ENCODE peak calls at places on chromosomes 5 and 9, in four cellular contexts. One of them, this sample, is unnamed.

GRCh38 chr9:101706929-101707328 is 31.5 kb downstream of the GRIN3A start:
- ATAC-seq in activated T-cell treated with anti-CD3 and anti-CD28 coated beads, Interleukin-2, amount 50 U/mL, for 4 hours: no peak
- ATAC-seq in activated CD8-positive, alpha-beta memory T cell treated with anti-CD3 and anti-CD28 coated beads, Interleukin-2, amount 10 ng/mL, durations not matched to agents 7 days and 5 days: no peak
- ATAC-seq in A549: no peak
- ATAC-seq in this sample: no peak

GRCh38 chr9:93022721-93023520 is 35.6 kb upstream of the SUSD3 start:
- ATAC-seq in activated T-cell treated with anti-CD3 and anti-CD28 coated beads, Interleukin-2, amount 50 U/mL, for 4 hours: no peak
- ATAC-seq in activated CD8-positive, alpha-beta memory T cell treated with anti-CD3 and anti-CD28 coated beads, Interleukin-2, amount 10 ng/mL, durations not matched to agents 7 days and 5 days: no peak
- ATAC-seq in A549: no peak
- ATAC-seq in this sample: no peak

GRCh38 chr5:33049845-33050244 is 338.7 kb downstream of the NPR3 start:
- ATAC-seq in activated T-cell treated with anti-CD3 and anti-CD28 coated beads, Interleukin-2, amount 50 U/mL, for 4 hours: no peak
- ATAC-seq in activated CD8-positive, alpha-beta memory T cell treated with anti-CD3 and anti-CD28 coated beads, Interleukin-2, amount 10 ng/mL, durations not matched to agents 7 days and 5 days: no peak
- ATAC-seq in A549: peak
- ATAC-seq in this sample: no peak

GRCh38 chr5:57456056-57456455 is 26.6 kb downstream of the ACTBL2 start:
- ATAC-seq in activated T-cell treated with anti-CD3 and anti-CD28 coated beads, Interleukin-2, amount 50 U/mL, for 4 hours: no peak
- ATAC-seq in activated CD8-positive, alpha-beta memory T cell treated with anti-CD3 and anti-CD28 coated beads, Interleukin-2, amount 10 ng/mL, durations not matched to agents 7 days and 5 days: no peak
- ATAC-seq in A549: no peak
- ATAC-seq in this sample: no peak

GRCh38 chr9:135864447-135865049 is 42.8 kb downstream of the CAMSAP1 start:
- ATAC-seq in activated T-cell treated with anti-CD3 and anti-CD28 coated beads, Interleukin-2, amount 50 U/mL, for 4 hours: peak
- ATAC-seq in activated CD8-positive, alpha-beta memory T cell treated with anti-CD3 and anti-CD28 coated beads, Interleukin-2, amount 10 ng/mL, durations not matched to agents 7 days and 5 days: peak
- ATAC-seq in A549: peak
- ATAC-seq in this sample: peak

GRCh38 chr5:164377746-164378145 is 872.3 kb downstream of the MAT2B start:
- ATAC-seq in activated T-cell treated with anti-CD3 and anti-CD28 coated beads, Interleukin-2, amount 50 U/mL, for 4 hours: no peak
- ATAC-seq in activated CD8-positive, alpha-beta memory T cell treated with anti-CD3 and anti-CD28 coated beads, Interleukin-2, amount 10 ng/mL, durations not matched to agents 7 days and 5 days: no peak
- ATAC-seq in A549: no peak
- ATAC-seq in this sample: no peak

GRCh38 chr5:53994148-53994547 is 316.2 kb downstream of the ARL15 start:
- ATAC-seq in activated T-cell treated with anti-CD3 and anti-CD28 coated beads, Interleukin-2, amount 50 U/mL, for 4 hours: no peak
- ATAC-seq in activated CD8-positive, alpha-beta memory T cell treated with anti-CD3 and anti-CD28 coated beads, Interleukin-2, amount 10 ng/mL, durations not matched to agents 7 days and 5 days: no peak
- ATAC-seq in A549: no peak
- ATAC-seq in this sample: no peak

GRCh38 chr5:143207563-143208364 is 195.7 kb downstream of the NR3C1 start:
- ATAC-seq in activated T-cell treated with anti-CD3 and anti-CD28 coated beads, Interleukin-2, amount 50 U/mL, for 4 hours: no peak
- ATAC-seq in activated CD8-positive, alpha-beta memory T cell treated with anti-CD3 and anti-CD28 coated beads, Interleukin-2, amount 10 ng/mL, durations not matched to agents 7 days and 5 days: no peak
- ATAC-seq in A549: no peak
- ATAC-seq in this sample: peak

GRCh38 chr9:89008346-89009048 is 17.2 kb downstream of the S1PR3 start:
- ATAC-seq in activated T-cell treated with anti-CD3 and anti-CD28 coated beads, Interleukin-2, amount 50 U/mL, for 4 hours: no peak
- ATAC-seq in activated CD8-positive, alpha-beta memory T cell treated with anti-CD3 and anti-CD28 coated beads, Interleukin-2, amount 10 ng/mL, durations not matched to agents 7 days and 5 days: no peak
- ATAC-seq in A549: no peak
- ATAC-seq in this sample: no peak

GRCh38 chr9:85547574-85547973 is 194.2 kb downstream of the AGTPBP1 start:
- ATAC-seq in activated T-cell treated with anti-CD3 and anti-CD28 coated beads, Interleukin-2, amount 50 U/mL, for 4 hours: no peak
- ATAC-seq in activated CD8-positive, alpha-beta memory T cell treated with anti-CD3 and anti-CD28 coated beads, Interleukin-2, amount 10 ng/mL, durations not matched to agents 7 days and 5 days: no peak
- ATAC-seq in A549: no peak
- ATAC-seq in this sample: no peak

GRCh38 chr5:68288756-68289134 is 73.2 kb downstream of the PIK3R1 start:
- ATAC-seq in activated T-cell treated with anti-CD3 and anti-CD28 coated beads, Interleukin-2, amount 50 U/mL, for 4 hours: no peak
- ATAC-seq in activated CD8-positive, alpha-beta memory T cell treated with anti-CD3 and anti-CD28 coated beads, Interleukin-2, amount 10 ng/mL, durations not matched to agents 7 days and 5 days: no peak
- ATAC-seq in A549: peak
- ATAC-seq in this sample: peak

GRCh38 chr5:168779333-168779732 is 200.2 kb upstream of the PANK3 start:
- ATAC-seq in activated T-cell treated with anti-CD3 and anti-CD28 coated beads, Interleukin-2, amount 50 U/mL, for 4 hours: no peak
- ATAC-seq in activated CD8-positive, alpha-beta memory T cell treated with anti-CD3 and anti-CD28 coated beads, Interleukin-2, amount 10 ng/mL, durations not matched to agents 7 days and 5 days: no peak
- ATAC-seq in A549: no peak
- ATAC-seq in this sample: no peak

GRCh38 chr5:96220610-96221390 is 212.2 kb downstream of the PCSK1 start:
- ATAC-seq in activated T-cell treated with anti-CD3 and anti-CD28 coated beads, Interleukin-2, amount 50 U/mL, for 4 hours: peak
- ATAC-seq in activated CD8-positive, alpha-beta memory T cell treated with anti-CD3 and anti-CD28 coated beads, Interleukin-2, amount 10 ng/mL, durations not matched to agents 7 days and 5 days: peak
- ATAC-seq in A549: peak
- ATAC-seq in this sample: peak

GRCh38 chr5:42059291-42059690 is 134.2 kb downstream of the FBXO4 start:
- ATAC-seq in activated T-cell treated with anti-CD3 and anti-CD28 coated beads, Interleukin-2, amount 50 U/mL, for 4 hours: no peak
- ATAC-seq in activated CD8-positive, alpha-beta memory T cell treated with anti-CD3 and anti-CD28 coated beads, Interleukin-2, amount 10 ng/mL, durations not matched to agents 7 days and 5 days: no peak
- ATAC-seq in A549: no peak
- ATAC-seq in this sample: no peak

GRCh38 chr5:158739941-158740340 is 359.8 kb downstream of the EBF1 start:
- ATAC-seq in activated T-cell treated with anti-CD3 and anti-CD28 coated beads, Interleukin-2, amount 50 U/mL, for 4 hours: no peak
- ATAC-seq in activated CD8-positive, alpha-beta memory T cell treated with anti-CD3 and anti-CD28 coated beads, Interleukin-2, amount 10 ng/mL, durations not matched to agents 7 days and 5 days: no peak
- ATAC-seq in A549: no peak
- ATAC-seq in this sample: no peak

GRCh38 chr5:106680330-106680729 is 990.4 kb downstream of the EFNA5 start:
- ATAC-seq in activated T-cell treated with anti-CD3 and anti-CD28 coated beads, Interleukin-2, amount 50 U/mL, for 4 hours: no peak
- ATAC-seq in activated CD8-positive, alpha-beta memory T cell treated with anti-CD3 and anti-CD28 coated beads, Interleukin-2, amount 10 ng/mL, durations not matched to agents 7 days and 5 days: no peak
- ATAC-seq in A549: no peak
- ATAC-seq in this sample: no peak

GRCh38 chr5:178895615-178896571 is at the start of gene ZFP2:
- ATAC-seq in activated T-cell treated with anti-CD3 and anti-CD28 coated beads, Interleukin-2, amount 50 U/mL, for 4 hours: peak
- ATAC-seq in activated CD8-positive, alpha-beta memory T cell treated with anti-CD3 and anti-CD28 coated beads, Interleukin-2, amount 10 ng/mL, durations not matched to agents 7 days and 5 days: peak
- ATAC-seq in A549: peak
- ATAC-seq in this sample: peak

GRCh38 chr5:6759401-6759800 is 46.2 kb downstream of the TENT4A start:
- ATAC-seq in activated T-cell treated with anti-CD3 and anti-CD28 coated beads, Interleukin-2, amount 50 U/mL, for 4 hours: no peak
- ATAC-seq in activated CD8-positive, alpha-beta memory T cell treated with anti-CD3 and anti-CD28 coated beads, Interleukin-2, amount 10 ng/mL, durations not matched to agents 7 days and 5 days: no peak
- ATAC-seq in A549: peak
- ATAC-seq in this sample: no peak

GRCh38 chr5:168288349-168289245 is 2.8 kb upstream of the WWC1 start:
- ATAC-seq in activated T-cell treated with anti-CD3 and anti-CD28 coated beads, Interleukin-2, amount 50 U/mL, for 4 hours: no peak
- ATAC-seq in activated CD8-positive, alpha-beta memory T cell treated with anti-CD3 and anti-CD28 coated beads, Interleukin-2, amount 10 ng/mL, durations not matched to agents 7 days and 5 days: no peak
- ATAC-seq in A549: peak
- ATAC-seq in this sample: no peak

GRCh38 chr5:160133918-160134304 is 14.7 kb upstream of the PWWP2A start:
- ATAC-seq in activated T-cell treated with anti-CD3 and anti-CD28 coated beads, Interleukin-2, amount 50 U/mL, for 4 hours: no peak
- ATAC-seq in activated CD8-positive, alpha-beta memory T cell treated with anti-CD3 and anti-CD28 coated beads, Interleukin-2, amount 10 ng/mL, durations not matched to agents 7 days and 5 days: no peak
- ATAC-seq in A549: no peak
- ATAC-seq in this sample: no peak

GRCh38 chr5:139848508-139849100 is 53.0 kb downstream of the PSD2 start:
- ATAC-seq in activated T-cell treated with anti-CD3 and anti-CD28 coated beads, Interleukin-2, amount 50 U/mL, for 4 hours: peak
- ATAC-seq in activated CD8-positive, alpha-beta memory T cell treated with anti-CD3 and anti-CD28 coated beads, Interleukin-2, amount 10 ng/mL, durations not matched to agents 7 days and 5 days: peak
- ATAC-seq in A549: peak
- ATAC-seq in this sample: peak

GRCh38 chr9:13688990-13689600 is 409.6 kb upstream of the MPDZ start:
- ATAC-seq in activated T-cell treated with anti-CD3 and anti-CD28 coated beads, Interleukin-2, amount 50 U/mL, for 4 hours: no peak
- ATAC-seq in activated CD8-positive, alpha-beta memory T cell treated with anti-CD3 and anti-CD28 coated beads, Interleukin-2, amount 10 ng/mL, durations not matched to agents 7 days and 5 days: no peak
- ATAC-seq in A549: no peak
- ATAC-seq in this sample: no peak

GRCh38 chr5:143582869-143583268 is 179.4 kb upstream of the NR3C1 start:
- ATAC-seq in activated T-cell treated with anti-CD3 and anti-CD28 coated beads, Interleukin-2, amount 50 U/mL, for 4 hours: peak
- ATAC-seq in activated CD8-positive, alpha-beta memory T cell treated with anti-CD3 and anti-CD28 coated beads, Interleukin-2, amount 10 ng/mL, durations not matched to agents 7 days and 5 days: no peak
- ATAC-seq in A549: peak
- ATAC-seq in this sample: peak

GRCh38 chr9:121771418-121771817 is 120.0 kb downstream of the DAB2IP start:
- ATAC-seq in activated T-cell treated with anti-CD3 and anti-CD28 coated beads, Interleukin-2, amount 50 U/mL, for 4 hours: no peak
- ATAC-seq in activated CD8-positive, alpha-beta memory T cell treated with anti-CD3 and anti-CD28 coated beads, Interleukin-2, amount 10 ng/mL, durations not matched to agents 7 days and 5 days: no peak
- ATAC-seq in A549: no peak
- ATAC-seq in this sample: no peak

GRCh38 chr9:125548141-125548540 is 158.9 kb downstream of the MAPKAP1 start:
- ATAC-seq in activated T-cell treated with anti-CD3 and anti-CD28 coated beads, Interleukin-2, amount 50 U/mL, for 4 hours: no peak
- ATAC-seq in activated CD8-positive, alpha-beta memory T cell treated with anti-CD3 and anti-CD28 coated beads, Interleukin-2, amount 10 ng/mL, durations not matched to agents 7 days and 5 days: no peak
- ATAC-seq in A549: no peak
- ATAC-seq in this sample: no peak

GRCh38 chr9:126468141-126468825 is 141.7 kb downstream of the MVB12B start:
- ATAC-seq in activated T-cell treated with anti-CD3 and anti-CD28 coated beads, Interleukin-2, amount 50 U/mL, for 4 hours: no peak
- ATAC-seq in activated CD8-positive, alpha-beta memory T cell treated with anti-CD3 and anti-CD28 coated beads, Interleukin-2, amount 10 ng/mL, durations not matched to agents 7 days and 5 days: no peak
- ATAC-seq in A549: no peak
- ATAC-seq in this sample: no peak

GRCh38 chr9:121637441-121638222 is 13.8 kb upstream of the DAB2IP start:
- ATAC-seq in activated T-cell treated with anti-CD3 and anti-CD28 coated beads, Interleukin-2, amount 50 U/mL, for 4 hours: no peak
- ATAC-seq in activated CD8-positive, alpha-beta memory T cell treated with anti-CD3 and anti-CD28 coated beads, Interleukin-2, amount 10 ng/mL, durations not matched to agents 7 days and 5 days: no peak
- ATAC-seq in A549: peak
- ATAC-seq in this sample: no peak

GRCh38 chr5:134112726-134113571 is 1.5 kb upstream of the TCF7 start:
- ATAC-seq in activated T-cell treated with anti-CD3 and anti-CD28 coated beads, Interleukin-2, amount 50 U/mL, for 4 hours: no peak
- ATAC-seq in activated CD8-positive, alpha-beta memory T cell treated with anti-CD3 and anti-CD28 coated beads, Interleukin-2, amount 10 ng/mL, durations not matched to agents 7 days and 5 days: no peak
- ATAC-seq in A549: no peak
- ATAC-seq in this sample: no peak

GRCh38 chr5:143471041-143471509 is 67.6 kb upstream of the NR3C1 start:
- ATAC-seq in activated T-cell treated with anti-CD3 and anti-CD28 coated beads, Interleukin-2, amount 50 U/mL, for 4 hours: no peak
- ATAC-seq in activated CD8-positive, alpha-beta memory T cell treated with anti-CD3 and anti-CD28 coated beads, Interleukin-2, amount 10 ng/mL, durations not matched to agents 7 days and 5 days: no peak
- ATAC-seq in A549: peak
- ATAC-seq in this sample: no peak

GRCh38 chr5:180467028-180467427 is 27.2 kb upstream of the CNOT6 start:
- ATAC-seq in activated T-cell treated with anti-CD3 and anti-CD28 coated beads, Interleukin-2, amount 50 U/mL, for 4 hours: no peak
- ATAC-seq in activated CD8-positive, alpha-beta memory T cell treated with anti-CD3 and anti-CD28 coated beads, Interleukin-2, amount 10 ng/mL, durations not matched to agents 7 days and 5 days: no peak
- ATAC-seq in A549: peak
- ATAC-seq in this sample: no peak

GRCh38 chr5:36156124-36156601 is 4.3 kb downstream of the SKP2 start:
- ATAC-seq in activated T-cell treated with anti-CD3 and anti-CD28 coated beads, Interleukin-2, amount 50 U/mL, for 4 hours: no peak
- ATAC-seq in activated CD8-positive, alpha-beta memory T cell treated with anti-CD3 and anti-CD28 coated beads, Interleukin-2, amount 10 ng/mL, durations not matched to agents 7 days and 5 days: no peak
- ATAC-seq in A549: no peak
- ATAC-seq in this sample: no peak

GRCh38 chr5:115530426-115530825 is 14.1 kb downstream of the FEM1C start:
- ATAC-seq in activated T-cell treated with anti-CD3 and anti-CD28 coated beads, Interleukin-2, amount 50 U/mL, for 4 hours: no peak
- ATAC-seq in activated CD8-positive, alpha-beta memory T cell treated with anti-CD3 and anti-CD28 coated beads, Interleukin-2, amount 10 ng/mL, durations not matched to agents 7 days and 5 days: no peak
- ATAC-seq in A549: no peak
- ATAC-seq in this sample: no peak

GRCh38 chr9:126508171-126508591 is 105.5 kb upstream of the LMX1B start:
- ATAC-seq in activated T-cell treated with anti-CD3 and anti-CD28 coated beads, Interleukin-2, amount 50 U/mL, for 4 hours: no peak
- ATAC-seq in activated CD8-positive, alpha-beta memory T cell treated with anti-CD3 and anti-CD28 coated beads, Interleukin-2, amount 10 ng/mL, durations not matched to agents 7 days and 5 days: no peak
- ATAC-seq in A549: no peak
- ATAC-seq in this sample: no peak